ENCODE peak calls at places on chromosomes 7 and 10, in four cellular contexts. D is GM04504, S is psoas muscle, W is fibroblast of the conjunctiva. M is an unnamed sample.

GRCh38 chr7:29091121-29091601 is 55.2 kb downstream of the CPVL start:
- DNase-seq in D (no peak), S (peak), W (peak), M (no peak)

GRCh38 chr7:143255564-143255963 is 7.7 kb upstream of the GSTK1 start:
- DNase-seq in D (no peak), S (no peak), W (no peak), M (no peak)

GRCh38 chr7:42014625-42015412 is 222.2 kb downstream of the GLI3 start:
- DNase-seq in D (no peak), S (no peak), W (peak), M (no peak)

GRCh38 chr7:50706469-50706937 is 76.2 kb downstream of the GRB10 start:
- DNase-seq in D (no peak), S (no peak), W (no peak), M (no peak)

GRCh38 chr10:86267286-86268195 is 99.1 kb downstream of the GRID1 start:
- DNase-seq in D (no peak), S (no peak), W (no peak), M (no peak)

GRCh38 chr7:28355553-28356319 is 56.6 kb upstream of the CREB5 start:
- DNase-seq in D (no peak), S (no peak), W (no peak), M (peak)

GRCh38 chr10:102120987-102121738 is 995 bp upstream of the LDB1 start:
- DNase-seq in D (peak), S (peak), W (peak), M (peak)

GRCh38 chr7:27329917-27330316 is 87.3 kb downstream of the EVX1 start:
- DNase-seq in D (no peak), S (no peak), W (no peak), M (no peak)

GRCh38 chr10:14688606-14689005 is 86.1 kb downstream of the FAM107B start:
- DNase-seq in D (no peak), S (no peak), W (peak), M (peak)

GRCh38 chr7:99864041-99864440 is 12.8 kb downstream of the OR2AE1 start:
- DNase-seq in D (no peak), S (no peak), W (no peak), M (no peak)

GRCh38 chr10:114779803-114780609 is 41.6 kb upstream of the FHIP2A start:
- DNase-seq in D (peak), S (no peak), W (peak), M (peak)

GRCh38 chr10:62386401-62387320 is 12.5 kb downstream of the ZNF365 start:
- DNase-seq in D (no peak), S (no peak), W (no peak), M (no peak)

GRCh38 chr10:48366261-48366660 is 59.8 kb downstream of the MAPK8 start:
- DNase-seq in D (no peak), S (no peak), W (no peak), M (no peak)

M was measured in HFF-Myc.